ENCODE peak calls at places on chromosomes 6 and 20, in five cellular contexts. D, O, S, F and Y are unnamed samples.

GRCh38 chr6:106510090-106510970 is 119.0 kb downstream of the RTN4IP1 start:
- DNase-seq in D (peak), O (peak), S (peak), F (peak), Y (no peak)

GRCh38 chr6:145018027-145018426 is 717.3 kb downstream of the EPM2A start:
- DNase-seq in D (no peak), O (no peak), S (no peak), F (no peak), Y (no peak)

GRCh38 chr20:63332488-63333240 is 28.5 kb downstream of the CHRNA4 start:
- DNase-seq in D (no peak), O (no peak), S (no peak), F (no peak), Y (no peak)

GRCh38 chr6:52077180-52077884 is 10.1 kb downstream of the PKHD1 start:
- DNase-seq in D (peak), O (no peak), S (no peak), F (no peak), Y (peak)

GRCh38 chr6:142605922-142606321 is 304.1 kb downstream of the ADGRG6 start:
- DNase-seq in D (no peak), O (peak), S (no peak), F (no peak), Y (no peak)

GRCh38 chr20:32536861-32537656 is 48.1 kb downstream of the NOL4L start:
- DNase-seq in D (peak), O (no peak), S (peak), F (peak), Y (no peak)

GRCh38 chr6:79115557-79115956 is 37.5 kb upstream of the PHIP start:
- DNase-seq in D (no peak), O (no peak), S (no peak), F (no peak), Y (no peak)

GRCh38 chr20:56842086-56842485 is 213.0 kb downstream of the TFAP2C start:
- DNase-seq in D (no peak), O (no peak), S (no peak), F (no peak), Y (no peak)

GRCh38 chr20:48326868-48327267 is 500.9 kb downstream of the PREX1 start:
- DNase-seq in D (no peak), O (no peak), S (no peak), F (no peak), Y (no peak)

GRCh38 chr6:30881987-30882763 is 2.1 kb upstream of the DDR1 start:
- DNase-seq in D (peak), O (peak), S (peak), F (no peak), Y (no peak)

GRCh38 chr20:50862546-50862945 is 67.7 kb downstream of the BCAS4 start:
- DNase-seq in D (no peak), O (no peak), S (no peak), F (no peak), Y (no peak)

GRCh38 chr6:138227316-138227781 is 9.1 kb upstream of the PBOV1 start:
- DNase-seq in D (no peak), O (no peak), S (peak), F (peak), Y (no peak)
- TF ChIP-seq CTCF in D (no peak), O (no peak), S (no peak), F (no peak), Y (no peak)

DNA sequence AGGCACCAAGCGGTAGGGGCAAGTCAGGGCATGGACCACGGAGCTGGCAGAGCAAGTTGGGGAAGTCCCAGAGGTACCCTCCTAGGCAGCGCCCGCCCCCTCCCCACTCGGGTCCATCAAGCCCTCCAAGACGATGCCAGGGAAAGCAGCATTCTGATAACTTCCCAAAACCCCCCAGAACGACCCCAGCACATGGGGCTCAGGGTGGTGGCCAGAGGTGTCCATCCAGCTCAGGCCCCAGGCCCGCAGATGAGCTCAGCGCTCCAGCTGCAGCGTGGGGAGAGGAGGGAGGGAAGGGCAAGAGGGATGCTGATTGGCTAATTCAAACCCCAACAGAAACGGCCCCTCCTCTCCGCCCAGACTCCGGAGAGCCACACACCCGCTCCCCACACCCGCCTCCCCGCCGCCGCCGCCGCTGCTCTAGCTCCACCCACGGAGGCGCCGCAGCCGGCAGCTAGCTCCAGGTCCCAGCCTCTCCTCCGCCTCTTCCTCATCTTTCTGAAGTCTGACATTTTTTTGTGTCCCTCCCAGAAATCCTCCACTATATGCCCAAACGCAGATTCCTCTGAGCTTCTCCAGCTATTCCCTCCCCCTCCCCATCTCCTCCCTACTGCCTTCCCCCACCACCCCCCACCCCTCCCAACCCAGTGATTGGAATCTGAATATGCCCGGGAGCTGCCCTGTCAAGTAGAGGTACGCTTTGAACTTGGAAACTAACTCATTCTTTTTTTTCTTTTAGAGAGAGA is 40.3 kb upstream of the TLDC2 start:
- DNase-seq in D (peak), O (peak), S (peak), F (peak), Y (no peak)
- H3K4me3 ChIP-seq in D (peak), O (no peak), S (peak), F (no peak), Y (peak)

GRCh38 chr6:28892525-28892924 is 31.3 kb downstream of the TRIM27 start:
- DNase-seq in D (no peak), O (no peak), S (no peak), F (no peak), Y (no peak)
- TF ChIP-seq CTCF in D (no peak), O (no peak), S (no peak), F (no peak), Y (no peak)

GRCh38 chr6:40588070-40588384 is 863 bp upstream of the LRFN2 start:
- DNase-seq in D (no peak), O (no peak), S (no peak), F (no peak), Y (no peak)
- H3K4me3 ChIP-seq in D (peak), O (no peak), S (peak), F (no peak), Y (peak)

DNA sequence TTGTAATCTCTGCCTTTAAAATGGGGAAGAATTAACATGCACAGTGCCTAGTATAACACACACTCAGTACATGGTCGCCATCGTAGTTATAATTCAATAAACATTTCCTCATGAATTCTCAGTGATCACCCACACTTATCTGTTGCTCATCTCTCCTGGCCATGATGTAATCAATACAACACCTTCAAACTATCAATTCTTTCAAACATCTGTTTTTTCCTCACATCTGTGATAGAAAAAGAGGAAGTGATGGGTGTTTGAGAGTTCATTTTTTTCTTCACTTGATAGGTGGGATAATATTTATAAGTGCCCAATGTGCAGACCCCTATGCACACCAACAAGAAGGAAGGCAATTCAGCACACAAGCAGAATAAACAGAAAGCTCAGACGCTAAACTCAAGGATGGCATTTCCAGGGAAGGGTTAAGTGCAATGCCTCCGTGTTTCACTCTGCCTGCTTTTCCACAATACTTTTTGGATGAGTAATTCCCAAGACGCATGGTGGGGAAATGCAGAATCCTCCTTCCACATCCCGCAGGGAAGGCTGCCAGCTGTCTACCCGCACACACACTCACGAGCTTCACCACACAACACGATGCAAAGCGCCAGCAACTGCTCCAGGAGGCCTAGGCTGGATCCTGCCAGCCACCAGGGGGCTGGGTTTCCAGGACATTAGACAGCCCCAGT is 100.3 kb downstream of the GMPR start:
- DNase-seq in D (peak), O (peak), S (peak), F (peak), Y (peak)
- TF ChIP-seq CTCF in D (peak), O (peak), S (no peak), F (no peak), Y (peak)

DNA sequence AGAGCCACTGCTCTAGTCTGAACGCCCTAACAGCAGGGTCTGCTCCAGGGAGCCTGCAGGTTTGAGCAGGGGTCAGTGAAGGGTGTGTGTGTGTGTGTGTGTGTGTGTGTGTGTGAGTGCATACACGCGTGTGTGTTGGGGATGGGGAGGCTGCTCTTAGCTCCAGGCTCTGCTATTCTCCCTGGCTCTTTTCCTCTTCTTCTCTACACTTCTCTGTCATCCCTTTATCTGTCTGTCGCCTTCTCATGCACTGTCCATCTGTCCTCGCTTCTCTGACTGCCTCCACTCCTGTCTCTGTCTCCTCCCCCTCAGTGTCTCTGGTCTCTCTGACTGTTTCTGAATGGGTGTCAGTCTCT is 3.4 kb upstream of the CDH22 start:
- DNase-seq in D (no peak), O (no peak), S (no peak), F (no peak), Y (no peak)
- H3K4me3 ChIP-seq in D (peak), O (no peak), S (no peak), F (no peak), Y (no peak)

GRCh38 chr6:62283828-62284411 is 2.1 kb downstream of the KHDRBS2 start:
- DNase-seq in D (peak), O (peak), S (peak), F (no peak), Y (no peak)
- TF ChIP-seq CTCF in D (peak), O (peak), S (peak), F (peak), Y (peak)

GRCh38 chr6:112233864-112234263 is 20.5 kb downstream of the LAMA4 start:
- DNase-seq in D (no peak), O (peak), S (no peak), F (no peak), Y (no peak)
- H3K4me3 ChIP-seq in D (no peak), O (no peak), S (no peak), F (no peak), Y (no peak)

GRCh38 chr6:147219463-147219862 is 15.2 kb downstream of the STXBP5 start:
- DNase-seq in D (no peak), O (no peak), S (no peak), F (no peak), Y (no peak)

GRCh38 chr6:147223751-147224150 is 19.5 kb downstream of the STXBP5 start:
- DNase-seq in D (no peak), O (no peak), S (no peak), F (no peak), Y (no peak)

GRCh38 chr6:147221739-147222138 is 17.5 kb downstream of the STXBP5 start:
- DNase-seq in D (no peak), O (no peak), S (no peak), F (no peak), Y (no peak)

GRCh38 chr6:147220345-147220744 is 16.1 kb downstream of the STXBP5 start:
- DNase-seq in D (no peak), O (no peak), S (no peak), F (no peak), Y (no peak)

DNA sequence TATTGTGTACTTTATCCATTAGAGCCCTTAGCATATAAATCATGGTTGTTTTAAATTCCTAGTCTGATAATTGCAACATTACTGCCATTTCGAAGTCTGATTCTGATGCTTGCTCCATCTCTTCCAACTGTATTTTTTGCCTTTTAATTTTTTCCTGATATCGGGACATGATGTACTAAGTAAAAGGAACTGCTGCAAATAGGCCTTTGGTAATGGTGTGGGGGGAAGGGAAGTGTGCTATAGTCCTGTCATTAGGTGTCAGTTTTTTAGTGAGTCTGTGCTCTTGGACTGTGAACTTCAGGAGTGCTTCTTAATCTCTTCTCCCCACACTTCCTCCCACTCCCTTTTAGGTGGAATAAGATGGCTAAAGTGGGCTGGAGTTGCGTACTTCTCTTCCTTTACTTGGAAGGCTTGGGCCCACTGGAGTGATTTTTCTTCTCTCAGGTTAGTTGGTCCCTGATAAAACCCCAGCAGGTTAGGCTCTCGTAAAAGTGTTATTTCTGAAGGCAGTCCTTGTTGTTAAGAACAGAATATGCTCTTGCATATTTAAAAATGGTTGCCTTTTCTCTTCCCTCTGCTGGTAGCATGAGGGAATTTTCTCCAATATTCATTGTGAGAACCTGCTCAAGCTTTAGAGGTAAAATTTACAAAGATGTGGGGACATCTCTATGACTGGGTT is 18.1 kb downstream of the STXBP5 start:
- DNase-seq in D (no peak), O (peak), S (no peak), F (no peak), Y (no peak)
- TF ChIP-seq CTCF in D (peak), O (peak), S (peak), F (no peak), Y (peak)

DNA sequence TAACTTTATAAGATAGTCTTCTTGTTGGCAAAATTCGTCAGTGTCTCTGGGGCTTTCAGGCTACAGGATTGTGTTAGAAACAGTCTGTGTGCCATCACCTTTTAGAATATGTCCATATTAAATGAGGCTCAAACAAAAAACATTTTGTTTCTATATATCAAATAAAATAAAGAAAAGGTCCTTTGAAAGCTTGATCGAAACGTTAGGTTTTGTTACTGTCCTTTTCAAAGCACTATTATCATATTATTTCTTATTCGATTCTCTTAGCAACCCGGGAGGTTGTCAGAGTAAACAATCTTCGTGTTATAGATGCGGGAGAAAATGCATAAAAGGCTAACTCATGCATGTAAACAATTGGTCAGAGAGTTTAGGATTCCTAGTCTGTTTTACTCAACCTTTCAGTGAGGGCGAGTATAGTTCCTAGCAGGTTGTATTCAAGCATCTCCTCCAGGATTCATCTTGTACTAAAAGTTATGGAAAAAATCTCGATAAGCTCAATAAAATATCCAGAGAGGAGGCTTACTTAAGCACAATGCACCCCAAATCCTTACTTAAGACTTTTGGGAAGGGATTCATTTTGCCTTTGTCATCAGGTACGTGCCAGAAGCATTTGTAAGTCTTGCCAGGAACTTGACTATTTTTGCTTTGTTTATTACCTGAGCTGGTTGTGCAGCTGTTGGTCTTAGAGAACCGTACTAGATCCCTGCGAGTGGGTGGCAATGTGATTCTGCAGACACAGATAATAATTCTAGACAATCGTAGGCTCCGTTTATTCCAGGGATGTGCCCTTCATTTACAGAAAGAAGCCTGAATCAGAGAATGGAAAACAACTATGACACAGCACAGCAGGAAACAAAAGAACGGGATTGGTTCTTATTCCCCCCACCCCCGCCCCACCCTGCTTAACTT is 159.6 kb upstream of the ZNF217 start:
- DNase-seq in D (no peak), O (peak), S (no peak), F (no peak), Y (no peak)
- H3K4me3 ChIP-seq in D (peak), O (no peak), S (no peak), F (no peak), Y (peak)